ENCODE peak calls at places on chromosomes 3 and 15, in nine cellular contexts. One of them, this sample, is unnamed.

GRCh38 chr3:127422663-127423375 is 135.0 kb upstream of the PRR20G start:
- DNase-seq in NCI-H748 treated with DMSO at 0.1 percent for 48 hours: no peak
- DNase-seq in H1: no peak
- DNase-seq in NCI-H1417: peak; percentile 21
- DNase-seq in omental fat pad: no peak
- DNase-seq in NCI-H1105 treated with DMSO at 0.1 percent for 48 hours: no peak
- DNase-seq in hypothalamus: no peak
- DNase-seq in activated naive CD4-positive, alpha-beta T cell: no peak
- DNase-seq in effector CD4-positive, alpha-beta T cell: no peak
- DNase-seq in this sample: no peak

GRCh38 chr15:78565951-78566774 is 843 bp downstream of the CHRNA5 start:
- DNase-seq in NCI-H1105 treated with DMSO at 0.1 percent for 48 hours: peak; percentile 20
- DNase-seq in activated naive CD4-positive, alpha-beta T cell: no peak
- DNase-seq in effector CD4-positive, alpha-beta T cell: no peak
- DNase-seq in omental fat pad: no peak
- DNase-seq in NCI-H748 treated with DMSO at 0.1 percent for 48 hours: peak; percentile 16
- DNase-seq in NCI-H1417: peak; percentile 82
- DNase-seq in hypothalamus: no peak
- DNase-seq in H1: no peak
- DNase-seq in this sample: no peak

GRCh38 chr15:70853270-70853854 is 595 bp downstream of the LARP6 start:
- DNase-seq in NCI-H748 treated with DMSO at 0.1 percent for 48 hours: peak; percentile 10
- DNase-seq in omental fat pad: no peak
- DNase-seq in H1: peak; percentile 46
- DNase-seq in effector CD4-positive, alpha-beta T cell: no peak
- DNase-seq in NCI-H1105 treated with DMSO at 0.1 percent for 48 hours: peak; percentile 60
- DNase-seq in NCI-H1417: no peak
- DNase-seq in hypothalamus: no peak
- DNase-seq in activated naive CD4-positive, alpha-beta T cell: no peak
- DNase-seq in this sample: no peak

GRCh38 chr15:37071134-37071533 is 29.2 kb downstream of the MEIS2 start:
- DNase-seq in NCI-H1417: no peak
- DNase-seq in effector CD4-positive, alpha-beta T cell: no peak
- DNase-seq in hypothalamus: no peak
- DNase-seq in NCI-H748 treated with DMSO at 0.1 percent for 48 hours: no peak
- DNase-seq in omental fat pad: no peak
- DNase-seq in H1: no peak
- DNase-seq in activated naive CD4-positive, alpha-beta T cell: no peak
- DNase-seq in NCI-H1105 treated with DMSO at 0.1 percent for 48 hours: no peak
- DNase-seq in this sample: no peak

GRCh38 chr3:129694228-129694627 is 87.8 kb upstream of the PLXND1 start:
- DNase-seq in NCI-H748 treated with DMSO at 0.1 percent for 48 hours: no peak
- DNase-seq in NCI-H1417: no peak
- DNase-seq in NCI-H1105 treated with DMSO at 0.1 percent for 48 hours: no peak
- DNase-seq in H1: no peak
- DNase-seq in hypothalamus: no peak
- DNase-seq in activated naive CD4-positive, alpha-beta T cell: no peak
- DNase-seq in effector CD4-positive, alpha-beta T cell: no peak
- DNase-seq in omental fat pad: no peak
- DNase-seq in this sample: no peak

GRCh38 chr15:50181206-50181982 is 602 bp upstream of the SLC27A2 start:
- DNase-seq in NCI-H1105 treated with DMSO at 0.1 percent for 48 hours: peak; percentile 48
- DNase-seq in activated naive CD4-positive, alpha-beta T cell: no peak
- DNase-seq in effector CD4-positive, alpha-beta T cell: no peak
- DNase-seq in NCI-H1417: peak; percentile 52
- DNase-seq in hypothalamus: no peak
- DNase-seq in omental fat pad: no peak
- DNase-seq in H1: no peak
- DNase-seq in NCI-H748 treated with DMSO at 0.1 percent for 48 hours: no peak
- DNase-seq in this sample: no peak

GRCh38 chr15:79339588-79340314 is 28.8 kb downstream of the TMED3 start:
- DNase-seq in NCI-H1105 treated with DMSO at 0.1 percent for 48 hours: peak; percentile 8
- DNase-seq in activated naive CD4-positive, alpha-beta T cell: no peak
- DNase-seq in NCI-H1417: peak; percentile 24
- DNase-seq in omental fat pad: no peak
- DNase-seq in NCI-H748 treated with DMSO at 0.1 percent for 48 hours: peak; percentile 0
- DNase-seq in H1: no peak
- DNase-seq in effector CD4-positive, alpha-beta T cell: no peak
- DNase-seq in hypothalamus: no peak
- DNase-seq in this sample: no peak

GRCh38 chr3:133843634-133844033 is 38.0 kb downstream of the SRPRB start:
- DNase-seq in omental fat pad: no peak
- DNase-seq in NCI-H748 treated with DMSO at 0.1 percent for 48 hours: no peak
- DNase-seq in NCI-H1417: no peak
- DNase-seq in hypothalamus: no peak
- DNase-seq in H1: no peak
- DNase-seq in NCI-H1105 treated with DMSO at 0.1 percent for 48 hours: no peak
- DNase-seq in effector CD4-positive, alpha-beta T cell: no peak
- DNase-seq in activated naive CD4-positive, alpha-beta T cell: no peak
- DNase-seq in this sample: no peak

GRCh38 chr3:152205097-152205593 is 63.6 kb upstream of the MBNL1 start:
- DNase-seq in omental fat pad: no peak
- DNase-seq in effector CD4-positive, alpha-beta T cell: no peak
- DNase-seq in H1: no peak
- DNase-seq in activated naive CD4-positive, alpha-beta T cell: no peak
- DNase-seq in hypothalamus: no peak
- DNase-seq in NCI-H1417: no peak
- DNase-seq in NCI-H1105 treated with DMSO at 0.1 percent for 48 hours: no peak
- DNase-seq in NCI-H748 treated with DMSO at 0.1 percent for 48 hours: no peak
- DNase-seq in this sample: no peak

GRCh38 chr15:45919806-45920205 is 285.0 kb downstream of the SQOR start:
- DNase-seq in activated naive CD4-positive, alpha-beta T cell: no peak
- DNase-seq in NCI-H1417: no peak
- DNase-seq in H1: no peak
- DNase-seq in effector CD4-positive, alpha-beta T cell: no peak
- DNase-seq in NCI-H1105 treated with DMSO at 0.1 percent for 48 hours: no peak
- DNase-seq in hypothalamus: no peak
- DNase-seq in omental fat pad: no peak
- DNase-seq in NCI-H748 treated with DMSO at 0.1 percent for 48 hours: no peak
- DNase-seq in this sample: no peak

GRCh38 chr15:58026552-58026951 is 39.0 kb downstream of the ALDH1A2 start:
- DNase-seq in NCI-H748 treated with DMSO at 0.1 percent for 48 hours: no peak
- DNase-seq in NCI-H1417: no peak
- DNase-seq in omental fat pad: no peak
- DNase-seq in H1: no peak
- DNase-seq in activated naive CD4-positive, alpha-beta T cell: no peak
- DNase-seq in effector CD4-positive, alpha-beta T cell: no peak
- DNase-seq in hypothalamus: no peak
- DNase-seq in NCI-H1105 treated with DMSO at 0.1 percent for 48 hours: no peak
- DNase-seq in this sample: no peak

GRCh38 chr3:122912772-122913538 is 114.6 kb downstream of the SEMA5B start:
- DNase-seq in NCI-H1417: no peak
- DNase-seq in NCI-H1105 treated with DMSO at 0.1 percent for 48 hours: no peak
- DNase-seq in effector CD4-positive, alpha-beta T cell: no peak
- DNase-seq in omental fat pad: no peak
- DNase-seq in hypothalamus: no peak
- DNase-seq in activated naive CD4-positive, alpha-beta T cell: no peak
- DNase-seq in H1: no peak
- DNase-seq in NCI-H748 treated with DMSO at 0.1 percent for 48 hours: no peak
- DNase-seq in this sample: no peak

GRCh38 chr15:89802986-89803820 is 11.4 kb downstream of the ANPEP start:
- DNase-seq in activated naive CD4-positive, alpha-beta T cell: no peak
- DNase-seq in H1: no peak
- DNase-seq in effector CD4-positive, alpha-beta T cell: no peak
- DNase-seq in hypothalamus: no peak
- DNase-seq in NCI-H1105 treated with DMSO at 0.1 percent for 48 hours: no peak
- DNase-seq in omental fat pad: no peak
- DNase-seq in NCI-H748 treated with DMSO at 0.1 percent for 48 hours: no peak
- DNase-seq in NCI-H1417: no peak
- DNase-seq in this sample: no peak

GRCh38 chr3:106611123-106611522 is 742.3 kb upstream of the CBLB start:
- DNase-seq in activated naive CD4-positive, alpha-beta T cell: no peak
- DNase-seq in hypothalamus: no peak
- DNase-seq in NCI-H748 treated with DMSO at 0.1 percent for 48 hours: no peak
- DNase-seq in omental fat pad: no peak
- DNase-seq in NCI-H1105 treated with DMSO at 0.1 percent for 48 hours: no peak
- DNase-seq in effector CD4-positive, alpha-beta T cell: no peak
- DNase-seq in NCI-H1417: no peak
- DNase-seq in H1: no peak
- DNase-seq in this sample: no peak

GRCh38 chr15:80072285-80072684 is 12.8 kb downstream of the ZFAND6 start:
- DNase-seq in omental fat pad: no peak
- DNase-seq in effector CD4-positive, alpha-beta T cell: no peak
- DNase-seq in NCI-H1105 treated with DMSO at 0.1 percent for 48 hours: peak; percentile 86
- DNase-seq in H1: no peak
- DNase-seq in hypothalamus: no peak
- DNase-seq in activated naive CD4-positive, alpha-beta T cell: no peak
- DNase-seq in NCI-H1417: peak; percentile 81
- DNase-seq in NCI-H748 treated with DMSO at 0.1 percent for 48 hours: peak; percentile 89
- DNase-seq in this sample: no peak

GRCh38 chr15:72229076-72229946 is 1.7 kb downstream of the PKM start:
- DNase-seq in omental fat pad: no peak
- DNase-seq in NCI-H1417: peak; percentile 19
- DNase-seq in effector CD4-positive, alpha-beta T cell: peak; percentile 28
- DNase-seq in NCI-H1105 treated with DMSO at 0.1 percent for 48 hours: peak; percentile 16
- DNase-seq in H1: no peak
- DNase-seq in hypothalamus: no peak
- DNase-seq in activated naive CD4-positive, alpha-beta T cell: no peak
- DNase-seq in NCI-H748 treated with DMSO at 0.1 percent for 48 hours: no peak
- DNase-seq in this sample: no peak

GRCh38 chr3:105752791-105753415 is 115.9 kb downstream of the CBLB start:
- DNase-seq in NCI-H748 treated with DMSO at 0.1 percent for 48 hours: no peak
- DNase-seq in hypothalamus: no peak
- DNase-seq in omental fat pad: no peak
- DNase-seq in NCI-H1105 treated with DMSO at 0.1 percent for 48 hours: no peak
- DNase-seq in activated naive CD4-positive, alpha-beta T cell: no peak
- DNase-seq in effector CD4-positive, alpha-beta T cell: peak; percentile 39
- DNase-seq in H1: no peak
- DNase-seq in NCI-H1417: peak; percentile 2
- DNase-seq in this sample: peak; percentile 46

GRCh38 chr3:56962200-56962599 is 98.3 kb upstream of the SPATA12 start:
- DNase-seq in NCI-H1417: peak; percentile 0
- DNase-seq in NCI-H748 treated with DMSO at 0.1 percent for 48 hours: no peak
- DNase-seq in effector CD4-positive, alpha-beta T cell: no peak
- DNase-seq in hypothalamus: no peak
- DNase-seq in omental fat pad: no peak
- DNase-seq in H1: no peak
- DNase-seq in activated naive CD4-positive, alpha-beta T cell: no peak
- DNase-seq in NCI-H1105 treated with DMSO at 0.1 percent for 48 hours: no peak
- DNase-seq in this sample: no peak

GRCh38 chr3:15989419-15989818 is 185.1 kb upstream of the GALNT15 start:
- DNase-seq in effector CD4-positive, alpha-beta T cell: no peak
- DNase-seq in NCI-H748 treated with DMSO at 0.1 percent for 48 hours: no peak
- DNase-seq in hypothalamus: no peak
- DNase-seq in activated naive CD4-positive, alpha-beta T cell: no peak
- DNase-seq in NCI-H1105 treated with DMSO at 0.1 percent for 48 hours: no peak
- DNase-seq in NCI-H1417: no peak
- DNase-seq in H1: no peak
- DNase-seq in omental fat pad: no peak
- DNase-seq in this sample: no peak

GRCh38 chr15:80325206-80325605 is 73.2 kb upstream of the CTXND1 start:
- DNase-seq in hypothalamus: no peak
- DNase-seq in omental fat pad: no peak
- DNase-seq in NCI-H748 treated with DMSO at 0.1 percent for 48 hours: no peak
- DNase-seq in effector CD4-positive, alpha-beta T cell: no peak
- DNase-seq in NCI-H1105 treated with DMSO at 0.1 percent for 48 hours: no peak
- DNase-seq in activated naive CD4-positive, alpha-beta T cell: no peak
- DNase-seq in NCI-H1417: no peak
- DNase-seq in H1: no peak
- DNase-seq in this sample: no peak

GRCh38 chr15:77819271-77819806 is 186.6 kb upstream of the LINGO1 start:
- DNase-seq in NCI-H1105 treated with DMSO at 0.1 percent for 48 hours: peak; percentile 26
- DNase-seq in NCI-H1417: peak; percentile 88
- DNase-seq in NCI-H748 treated with DMSO at 0.1 percent for 48 hours: peak; percentile 11
- DNase-seq in hypothalamus: no peak
- DNase-seq in omental fat pad: no peak
- DNase-seq in H1: no peak
- DNase-seq in effector CD4-positive, alpha-beta T cell: no peak
- DNase-seq in activated naive CD4-positive, alpha-beta T cell: no peak
- DNase-seq in this sample: no peak

GRCh38 chr15:79243723-79244122 is 38.8 kb upstream of the ANKRD34C start:
- DNase-seq in H1: no peak
- DNase-seq in hypothalamus: no peak
- DNase-seq in omental fat pad: no peak
- DNase-seq in NCI-H748 treated with DMSO at 0.1 percent for 48 hours: no peak
- DNase-seq in NCI-H1105 treated with DMSO at 0.1 percent for 48 hours: no peak
- DNase-seq in effector CD4-positive, alpha-beta T cell: no peak
- DNase-seq in NCI-H1417: no peak
- DNase-seq in activated naive CD4-positive, alpha-beta T cell: no peak
- DNase-seq in this sample: no peak

GRCh38 chr3:113128386-113129015 is 82.9 kb upstream of the BOC start:
- DNase-seq in NCI-H1105 treated with DMSO at 0.1 percent for 48 hours: no peak
- DNase-seq in activated naive CD4-positive, alpha-beta T cell: no peak
- DNase-seq in omental fat pad: no peak
- DNase-seq in effector CD4-positive, alpha-beta T cell: no peak
- DNase-seq in H1: no peak
- DNase-seq in hypothalamus: no peak
- DNase-seq in NCI-H748 treated with DMSO at 0.1 percent for 48 hours: no peak
- DNase-seq in NCI-H1417: no peak
- DNase-seq in this sample: no peak

GRCh38 chr3:128348805-128349531 is 117.7 kb downstream of the DNAJB8 start:
- DNase-seq in H1: no peak
- DNase-seq in NCI-H1417: no peak
- DNase-seq in effector CD4-positive, alpha-beta T cell: no peak
- DNase-seq in NCI-H748 treated with DMSO at 0.1 percent for 48 hours: no peak
- DNase-seq in hypothalamus: no peak
- DNase-seq in omental fat pad: no peak
- DNase-seq in NCI-H1105 treated with DMSO at 0.1 percent for 48 hours: no peak
- DNase-seq in activated naive CD4-positive, alpha-beta T cell: no peak
- DNase-seq in this sample: no peak

GRCh38 chr15:101091080-101092017 is 160.5 kb downstream of the CHSY1 start:
- DNase-seq in effector CD4-positive, alpha-beta T cell: no peak
- DNase-seq in hypothalamus: peak; percentile 21
- DNase-seq in H1: no peak
- DNase-seq in NCI-H748 treated with DMSO at 0.1 percent for 48 hours: no peak
- DNase-seq in NCI-H1417: no peak
- DNase-seq in omental fat pad: no peak
- DNase-seq in NCI-H1105 treated with DMSO at 0.1 percent for 48 hours: no peak
- DNase-seq in activated naive CD4-positive, alpha-beta T cell: no peak
- DNase-seq in this sample: no peak

GRCh38 chr3:11591401-11592266 is 52.1 kb downstream of the VGLL4 start:
- DNase-seq in H1: peak; percentile 53
- DNase-seq in NCI-H748 treated with DMSO at 0.1 percent for 48 hours: no peak
- DNase-seq in hypothalamus: peak; percentile 60
- DNase-seq in activated naive CD4-positive, alpha-beta T cell: no peak
- DNase-seq in NCI-H1105 treated with DMSO at 0.1 percent for 48 hours: no peak
- DNase-seq in NCI-H1417: peak; percentile 8
- DNase-seq in omental fat pad: no peak
- DNase-seq in effector CD4-positive, alpha-beta T cell: no peak
- DNase-seq in this sample: no peak

GRCh38 chr3:195820901-195821300 is 9.2 kb upstream of the MUC4 start:
- DNase-seq in NCI-H1417: no peak
- DNase-seq in NCI-H1105 treated with DMSO at 0.1 percent for 48 hours: no peak
- DNase-seq in NCI-H748 treated with DMSO at 0.1 percent for 48 hours: no peak
- DNase-seq in H1: no peak
- DNase-seq in hypothalamus: no peak
- DNase-seq in effector CD4-positive, alpha-beta T cell: no peak
- DNase-seq in omental fat pad: no peak
- DNase-seq in activated naive CD4-positive, alpha-beta T cell: no peak
- DNase-seq in this sample: no peak

This sample was measured in central memory CD8-positive, alpha-beta T cell.